ENCODE peak calls at places on chromosome 19, in seven cellular contexts. R is HuH-7; C is dorsolateral prefrontal cortex; I is activated gamma-delta T cell treated with anti-CD3 and anti-CD28 coated beads, Interleukin-2, amount 50 U/mL, for 16 hours; D is NCI-H345; X is stimulated activated CD8-positive, alpha-beta memory T cell treated with anti-CD3 and anti-CD28 coated beads, Interleukin-15, amount 100 ng/mL, for 4 hours; L is aorta. J is an unnamed sample.

GRCh38 chr19:49479975-49480628 is 6.1 kb downstream of the FLT3LG start:
- DNase-seq in L (no peak), R (no peak), I (no peak), D (no peak), C (no peak), X (no peak), J (no peak)

GRCh38 chr19:29873024-29873800 is 61.4 kb downstream of the CCNE1 start:
- DNase-seq in I (peak; percentile 52), X (peak; percentile 42), C (peak; percentile 43), D (peak; percentile 77), L (peak; percentile 58), R (peak; percentile 80), J (peak; percentile 71)

GRCh38 chr19:13033819-13034611 is 38.7 kb downstream of the NFIX start:
- DNase-seq in R (peak; percentile 74), L (peak; percentile 83), X (no peak), I (peak; percentile 22), D (peak; percentile 0), C (peak; percentile 81), J (peak; percentile 40)

GRCh38 chr19:7925171-7925837 is 631 bp downstream of the CTXN1 start:
- DNase-seq in X (peak; percentile 57), R (peak; percentile 96), I (peak; percentile 68), L (peak; percentile 79), D (peak; percentile 77), C (no peak), J (peak; percentile 73)

GRCh38 chr19:4910594-4911273 is 1.4 kb downstream of the UHRF1 start:
- DNase-seq in I (no peak), D (no peak), L (no peak), R (no peak), X (no peak), C (peak; percentile 38), J (no peak)

GRCh38 chr19:47271949-47272348 is 2.7 kb upstream of the INAFM1 start:
- DNase-seq in C (no peak), R (no peak), D (no peak), L (no peak), X (no peak), I (no peak), J (no peak)

GRCh38 chr19:16417660-16418596 is 53.8 kb downstream of the EPS15L1 start:
- DNase-seq in R (peak; percentile 83), C (peak; percentile 43), L (peak; percentile 76), X (peak; percentile 27), D (peak; percentile 28), I (peak; percentile 39), J (peak; percentile 75)

GRCh38 chr19:35882074-35882832 is 13.9 kb downstream of the APLP1 start:
- DNase-seq in C (no peak), R (peak; percentile 77), I (no peak), X (no peak), L (no peak), D (peak; percentile 90), J (peak; percentile 79)

GRCh38 chr19:19643158-19644053 is at the start of gene GMIP:
- DNase-seq in L (peak; percentile 87), X (peak; percentile 70), R (peak; percentile 99), C (peak; percentile 58), I (peak; percentile 82), D (peak; percentile 64), J (peak; percentile 74)

GRCh38 chr19:51365211-51366049 is 758 bp downstream of the ETFB start:
- DNase-seq in X (no peak), L (no peak), R (no peak), D (no peak), C (no peak), I (no peak), J (peak; percentile 25)

GRCh38 chr19:35693835-35694599 is 10.3 kb upstream of the ZBTB32 start:
- DNase-seq in D (peak; percentile 98), I (peak; percentile 87), L (peak; percentile 90), C (peak; percentile 91), X (peak; percentile 71), R (peak; percentile 91), J (peak; percentile 95)

GRCh38 chr19:45087531-45087930 is 5.4 kb upstream of the PPP1R37 start:
- DNase-seq in L (no peak), C (no peak), D (no peak), X (no peak), I (peak; percentile 59), R (no peak), J (no peak)

GRCh38 chr19:18849838-18850400 is 18.2 kb downstream of the UPF1 start:
- DNase-seq in X (no peak), R (no peak), I (no peak), L (no peak), D (no peak), C (no peak), J (no peak)

GRCh38 chr19:18419699-18420460 is 682 bp downstream of the SSBP4 start:
- DNase-seq in C (no peak), X (no peak), I (no peak), R (no peak), D (no peak), L (peak; percentile 67), J (no peak)

GRCh38 chr19:51784109-51784785 is 10.7 kb upstream of the FPR3 start:
- DNase-seq in X (no peak), R (no peak), I (no peak), D (no peak), C (no peak), L (no peak), J (peak; percentile 17)

GRCh38 chr19:19860756-19861390 is 4.8 kb upstream of the ZNF253 start:
- DNase-seq in L (peak; percentile 49), C (no peak), I (peak; percentile 34), X (peak; percentile 2), R (no peak), D (no peak), J (peak; percentile 59)

GRCh38 chr19:21850636-21851255 is 14.8 kb upstream of the ZNF43 start:
- DNase-seq in X (no peak), D (no peak), L (no peak), I (no peak), R (no peak), C (no peak), J (peak; percentile 98)

GRCh38 chr19:45251452-45252354 is 632 bp downstream of the MARK4 start:
- DNase-seq in L (peak; percentile 64), R (no peak), I (no peak), C (no peak), X (no peak), D (no peak), J (no peak)

GRCh38 chr19:5828661-5829566 is 10.6 kb downstream of the FUT6 start:
- DNase-seq in X (no peak), L (no peak), I (peak; percentile 23), R (peak; percentile 68), D (peak; percentile 85), C (no peak), J (no peak)

GRCh38 chr19:15107056-15108010 is at the start of gene SYDE1:
- DNase-seq in I (no peak), C (no peak), D (no peak), R (peak; percentile 61), X (no peak), L (peak; percentile 70), J (peak; percentile 98)

GRCh38 chr19:39413269-39413902 is 917 bp downstream of the PLEKHG2 start:
- DNase-seq in I (no peak), C (no peak), D (peak; percentile 82), L (peak; percentile 88), R (peak; percentile 81), X (no peak), J (peak; percentile 50)

GRCh38 chr19:35704218-35704617 is at the start of gene ZBTB32:
- DNase-seq in I (no peak), C (no peak), L (no peak), R (no peak), X (no peak), D (no peak), J (peak; percentile 40)

GRCh38 chr19:7247160-7247559 is 47.1 kb downstream of the INSR start:
- DNase-seq in R (no peak), C (no peak), X (no peak), D (no peak), I (no peak), L (no peak), J (no peak)

GRCh38 chr19:30593358-30593757 is 221.2 kb downstream of the ZNF536 start:
- DNase-seq in X (no peak), C (no peak), D (no peak), L (peak; percentile 66), I (no peak), R (no peak), J (no peak)

GRCh38 chr19:51370230-51370629 is 1.4 kb upstream of the CLDND2 start:
- DNase-seq in C (no peak), L (no peak), I (no peak), X (no peak), R (no peak), D (no peak), J (no peak)

GRCh38 chr19:17741456-17741855 is 9.8 kb upstream of the FCHO1 start:
- DNase-seq in L (no peak), I (no peak), C (no peak), X (no peak), D (no peak), R (no peak), J (no peak)

GRCh38 chr19:18848860-18849661 is 17.3 kb downstream of the UPF1 start:
- DNase-seq in X (no peak), L (peak; percentile 91), I (no peak), C (peak; percentile 66), R (no peak), D (no peak), J (no peak)

GRCh38 chr19:17580470-17581000 is 25.1 kb downstream of the COLGALT1 start:
- DNase-seq in R (no peak), C (no peak), L (no peak), D (no peak), X (no peak), I (no peak), J (no peak)

GRCh38 chr19:29266001-29266400 is 53.0 kb upstream of the UQCRFS1 start:
- DNase-seq in R (no peak), I (no peak), C (no peak), X (no peak), D (no peak), L (no peak), J (no peak)

GRCh38 chr19:2933490-2933910 is 11.3 kb downstream of the ZNF77 start:
- DNase-seq in C (no peak), I (no peak), D (no peak), R (no peak), X (no peak), L (no peak), J (no peak)

GRCh38 chr19:40592170-40592569 is 9.0 kb upstream of the LTBP4 start:
- DNase-seq in R (no peak), D (peak; percentile 67), X (no peak), L (no peak), C (no peak), I (no peak), J (no peak)

GRCh38 chr19:35644987-35645679 is 3.0 kb upstream of the COX6B1 start:
- DNase-seq in D (peak; percentile 95), I (peak; percentile 42), L (peak; percentile 93), C (no peak), X (peak; percentile 29), R (peak; percentile 87), J (peak; percentile 53)

GRCh38 chr19:2428027-2428690 is 773 bp upstream of the TIMM13 start:
- DNase-seq in R (no peak), C (peak; percentile 48), X (no peak), L (no peak), I (no peak), D (peak; percentile 43), J (no peak)

GRCh38 chr19:3171894-3172679 is 6.5 kb upstream of the S1PR4 start:
- DNase-seq in I (no peak), X (no peak), L (no peak), C (no peak), R (no peak), D (no peak), J (no peak)

GRCh38 chr19:6613711-6614110 is 22.8 kb upstream of the CD70 start:
- DNase-seq in C (no peak), I (no peak), D (no peak), X (no peak), R (no peak), L (no peak), J (no peak)

GRCh38 chr19:40549007-40549708 is 27.5 kb upstream of the SHKBP1 start:
- DNase-seq in X (peak; percentile 54), L (no peak), C (no peak), R (peak; percentile 93), I (peak; percentile 62), D (peak; percentile 93), J (peak; percentile 56)

GRCh38 chr19:44640518-44640917 is 3.2 kb upstream of the PVR start:
- DNase-seq in I (no peak), D (no peak), L (no peak), C (no peak), R (no peak), X (no peak), J (peak; percentile 76)

GRCh38 chr19:13060964-13061927 is 41.4 kb downstream of the LYL1 start:
- DNase-seq in L (peak; percentile 92), X (peak; percentile 48), I (peak; percentile 61), R (peak; percentile 84), C (peak; percentile 86), D (peak; percentile 54), J (peak; percentile 87)

J was measured in trophoblast cell.